ENCODE peak calls at places on chromosomes 11 and 22, in five cellular contexts. Z is K562, E is HCT116, V is HepG2, X is GM12878. N is an unnamed sample.

GRCh38 chr11:116790167-116791001 is 1.3 kb downstream of the APOA5 start:
- DNase-seq in Z (no peak), E (no peak), V (no peak), X (no peak), N (no peak)

GRCh38 chr22:24410110-24410856 is 17.1 kb upstream of the ADORA2A start:
- DNase-seq in Z (no peak), E (no peak), V (no peak), X (no peak), N (no peak)

GRCh38 chr11:47415949-47416472 is 7.6 kb downstream of the SLC39A13 start:
- DNase-seq in Z (no peak), E (peak; percentile 49), V (no peak), X (no peak), N (peak; percentile 80)

GRCh38 chr11:78790784-78791183 is 216.1 kb upstream of the NARS2 start:
- DNase-seq in Z (no peak), E (no peak), V (no peak), X (no peak), N (no peak)

GRCh38 chr11:119590651-119591308 is 138.2 kb downstream of the NECTIN1 start:
- DNase-seq in Z (peak; percentile 25), E (no peak), V (no peak), X (no peak), N (peak; percentile 49)

GRCh38 chr22:27531782-27532530 is 269.6 kb downstream of the MN1 start:
- DNase-seq in Z (no peak), E (no peak), V (no peak), X (no peak), N (no peak)

GRCh38 chr22:26892401-26893033 is 235.1 kb downstream of the MIAT start:
- DNase-seq in Z (no peak), E (no peak), V (no peak), X (no peak), N (no peak)

GRCh38 chr11:11382858-11383532 is 29.9 kb upstream of the CSNK2A3 start:
- DNase-seq in Z (no peak), E (no peak), V (no peak), X (no peak), N (no peak)

GRCh38 chr11:2396471-2396870 is 4.1 kb upstream of the TSSC4 start:
- DNase-seq in Z (no peak), E (no peak), V (no peak), X (no peak), N (no peak)

GRCh38 chr11:134597452-134597851 is 185.4 kb upstream of the B3GAT1 start:
- DNase-seq in Z (no peak), E (no peak), V (no peak), X (no peak), N (no peak)

GRCh38 chr22:39955675-39956074 is 4.5 kb upstream of the TMA7B start:
- DNase-seq in Z (no peak), E (no peak), V (no peak), X (no peak), N (no peak)

GRCh38 chr11:14584595-14584994 is 59.0 kb upstream of the PDE3B start:
- DNase-seq in Z (no peak), E (no peak), V (peak; percentile 88), X (no peak), N (no peak)

GRCh38 chr22:17234144-17234623 is 14.9 kb upstream of the ADA2 start:
- DNase-seq in Z (no peak), E (peak; percentile 34), V (no peak), X (no peak), N (no peak)

GRCh38 chr11:1435820-1436467 is 46.2 kb downstream of the BRSK2 start:
- DNase-seq in Z (peak; percentile 84), E (no peak), V (no peak), X (no peak), N (peak; percentile 48)

GRCh38 chr11:126840975-126841374 is 159.6 kb downstream of the KIRREL3 start:
- DNase-seq in Z (no peak), E (no peak), V (no peak), X (no peak), N (no peak)

GRCh38 chr11:107619926-107620325 is 29.0 kb downstream of the ELMOD1 start:
- DNase-seq in Z (no peak), E (no peak), V (no peak), X (no peak), N (no peak)

GRCh38 chr11:77074626-77075221 is 8.0 kb downstream of the CAPN5 start:
- DNase-seq in Z (no peak), E (no peak), V (no peak), X (no peak), N (peak; percentile 58)

GRCh38 chr22:49568751-49569285 is 258.9 kb downstream of the BRD1 start:
- DNase-seq in Z (no peak), E (no peak), V (no peak), X (no peak), N (no peak)

GRCh38 chr11:58513747-58514367 is 6.0 kb upstream of the OR5B21 start:
- DNase-seq in Z (peak; percentile 26), E (peak; percentile 64), V (peak; percentile 51), X (no peak), N (peak; percentile 31)

GRCh38 chr22:50244420-50245213 is at the start of gene TUBGCP6:
- DNase-seq in Z (peak; percentile 65), E (peak; percentile 83), V (peak; percentile 84), X (peak; percentile 53), N (peak; percentile 74)

GRCh38 chr11:12132790-12133145 is 22.4 kb downstream of the MICAL2 start:
- DNase-seq in Z (no peak), E (no peak), V (no peak), X (no peak), N (no peak)

GRCh38 chr11:110174645-110175310 is 81.6 kb downstream of the ZC3H12C start:
- DNase-seq in Z (no peak), E (no peak), V (no peak), X (no peak), N (no peak)

GRCh38 chr11:394034-394857 is at the start of gene PKP3:
- DNase-seq in Z (peak; percentile 87), E (peak; percentile 83), V (peak; percentile 37), X (no peak), N (peak; percentile 96)

GRCh38 chr22:42648368-42649260 is 578 bp downstream of the CYB5R3 start:
- DNase-seq in Z (no peak), E (no peak), V (peak; percentile 82), X (no peak), N (no peak)

DNA sequence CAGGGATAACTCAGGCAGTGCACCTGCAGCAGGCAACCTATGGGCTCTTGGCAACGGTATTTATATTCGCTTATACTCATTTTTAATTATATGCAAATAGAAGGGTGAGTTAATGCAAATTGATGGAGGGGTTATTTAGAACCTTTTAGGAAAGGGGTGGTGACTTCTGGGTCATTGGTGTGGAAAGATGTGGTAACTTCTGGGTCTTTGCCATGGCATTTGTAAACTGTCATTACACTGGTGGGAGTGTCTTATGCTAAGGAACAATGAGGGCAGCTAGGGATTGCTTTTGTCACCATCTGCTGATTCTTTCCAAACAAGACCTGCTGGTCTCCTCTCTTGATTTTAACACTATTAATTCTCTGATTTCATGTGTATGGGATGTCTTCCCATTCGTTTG is 11.7 kb upstream of the KAT5 start:
- DNase-seq in Z (no peak), E (no peak), V (no peak), X (no peak), N (no peak)
- TF ChIP-seq JUND in Z (no peak), E (no peak), V (no peak), X (no peak), N (no peak)

DNA sequence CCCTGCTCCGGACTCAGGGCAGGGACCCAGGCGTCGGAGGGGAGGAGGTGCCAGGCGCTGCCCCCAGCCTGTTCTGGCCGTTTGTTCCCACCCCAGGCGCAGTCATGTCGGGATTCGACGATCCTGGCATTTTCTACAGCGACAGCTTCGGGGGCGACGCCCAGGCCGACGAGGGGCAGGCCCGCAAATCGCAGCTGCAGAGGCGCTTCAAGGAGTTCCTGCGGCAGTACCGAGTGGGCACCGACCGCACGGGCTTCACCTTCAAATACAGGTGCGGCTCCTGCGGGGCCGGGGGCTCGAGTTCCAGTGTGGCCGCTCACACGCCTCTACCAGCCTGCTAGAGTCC is 368 bp downstream of the MCM5 start:
- DNase-seq in Z (no peak), E (no peak), V (no peak), X (no peak), N (no peak)
- TF ChIP-seq JUND in Z (no peak), E (no peak), V (no peak), X (no peak), N (no peak)

GRCh38 chr11:72012897-72013721 is 14.4 kb downstream of the IL18BP start:
- DNase-seq in Z (no peak), E (no peak), V (no peak), X (no peak), N (no peak)
- TF ChIP-seq JUND in Z (no peak), E (no peak), V (no peak), X (no peak), N (no peak)

DNA sequence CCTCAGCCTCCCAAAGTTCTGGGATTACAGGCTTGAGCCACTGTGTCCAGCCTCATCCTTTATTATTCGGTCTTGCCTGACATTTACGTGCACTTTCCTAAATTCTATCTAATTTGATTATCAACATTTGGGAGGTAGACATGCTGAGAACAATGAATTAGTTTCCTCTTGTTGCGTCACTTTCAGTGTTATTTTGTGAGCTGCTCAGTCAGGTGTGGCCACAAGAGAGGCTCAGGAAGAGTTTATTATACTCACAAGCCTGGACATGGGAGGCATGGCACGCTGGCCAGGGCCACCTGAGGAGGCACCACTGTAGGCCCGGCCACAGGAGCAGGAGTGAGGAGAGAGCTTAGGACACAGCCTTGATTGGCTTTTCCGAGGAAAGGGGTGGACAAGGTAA is 59.7 kb upstream of the RBFOX2 start:
- DNase-seq in Z (no peak), E (no peak), V (no peak), X (no peak), N (no peak)
- TF ChIP-seq JUND in Z (no peak), E (no peak), V (no peak), X (no peak), N (no peak)

GRCh38 chr22:47030881-47031627 is 268.6 kb downstream of the TBC1D22A start:
- DNase-seq in Z (peak; percentile 28), E (no peak), V (no peak), X (no peak), N (no peak)
- TF ChIP-seq JUND in Z (no peak), E (no peak), V (no peak), X (no peak), N (no peak)

GRCh38 chr11:93986716-93987115 is 34.4 kb upstream of the HEPHL1 start:
- DNase-seq in Z (no peak), E (peak; percentile 8), V (no peak), X (no peak), N (peak; percentile 18)
- TF ChIP-seq JUND in Z (no peak), E (no peak), V (no peak), X (no peak), N (peak; percentile 96)

DNA sequence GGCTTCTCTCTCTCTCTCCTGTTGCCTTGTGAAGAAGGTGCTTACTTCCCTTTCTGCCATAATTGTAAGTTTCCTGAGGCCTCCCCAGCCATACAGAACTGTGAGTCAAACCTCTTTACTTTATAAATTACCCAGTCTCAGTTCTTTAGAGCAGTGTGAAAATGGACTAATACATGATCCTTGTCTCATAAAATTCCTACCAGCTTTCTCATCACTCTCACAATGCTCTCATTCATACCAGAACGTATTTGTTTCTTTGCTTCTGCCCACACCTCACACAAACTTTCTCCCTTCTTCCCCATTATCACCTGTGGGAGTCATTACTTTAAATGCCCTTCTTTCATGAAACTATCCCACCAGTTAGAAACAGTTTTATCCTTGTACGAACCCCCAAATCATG is 62.7 kb upstream of the ARHGAP42 start:
- DNase-seq in Z (no peak), E (no peak), V (no peak), X (no peak), N (no peak)
- TF ChIP-seq JUND in Z (no peak), E (no peak), V (no peak), X (no peak), N (no peak)

N was measured in T47D.